ENCODE peak calls at places on chromosomes 5 and 9, in six cellular contexts. I is GM23338, S is H1, R is WTC11, Q is GM12878, F is K562. P is an unnamed sample.

GRCh38 chr5:126055348-126055729 is 367.9 kb upstream of the GRAMD2B start:
- DNase-seq in I (no peak), S (no peak), R (no peak), Q (no peak), F (no peak), P (no peak)

GRCh38 chr5:61625682-61626620 is 293.9 kb downstream of the ZSWIM6 start:
- DNase-seq in I (peak; percentile 81), S (peak; percentile 29), R (peak; percentile 75), Q (no peak), F (peak; percentile 27), P (no peak)

GRCh38 chr5:62616615-62617277 is 38.1 kb downstream of the LRRC70 start:
- DNase-seq in I (no peak), S (no peak), R (no peak), Q (no peak), F (no peak), P (no peak)

GRCh38 chr5:172188033-172188892 is at the start of gene STK10:
- DNase-seq in I (peak; percentile 93), S (no peak), R (peak; percentile 93), Q (no peak), F (peak; percentile 85), P (peak; percentile 80)

GRCh38 chr5:167030500-167031120 is 1260.8 kb upstream of the WWC1 start:
- DNase-seq in I (peak; percentile 94), S (peak; percentile 64), R (peak; percentile 82), Q (no peak), F (peak; percentile 1), P (no peak)

GRCh38 chr9:125747765-125748510 is 765 bp downstream of the PBX3 start:
- DNase-seq in I (peak; percentile 48), S (no peak), R (peak; percentile 40), Q (no peak), F (peak; percentile 6), P (no peak)

GRCh38 chr5:14574891-14575496 is 6.6 kb upstream of the OTULINL start:
- DNase-seq in I (no peak), S (no peak), R (no peak), Q (no peak), F (no peak), P (no peak)

GRCh38 chr5:134534058-134534725 is 8.7 kb downstream of the JADE2 start:
- DNase-seq in I (no peak), S (no peak), R (no peak), Q (no peak), F (no peak), P (no peak)

GRCh38 chr9:32581512-32582143 is 8.7 kb upstream of the NDUFB6 start:
- DNase-seq in I (peak; percentile 86), S (no peak), R (no peak), Q (no peak), F (peak; percentile 59), P (peak; percentile 61)

GRCh38 chr9:120730661-120731514 is 16.6 kb upstream of the MEGF9 start:
- DNase-seq in I (peak; percentile 44), S (no peak), R (no peak), Q (no peak), F (no peak), P (peak; percentile 91)

GRCh38 chr5:153965102-153965645 is 73.5 kb downstream of the FAM114A2 start:
- DNase-seq in I (peak; percentile 84), S (no peak), R (peak; percentile 70), Q (peak; percentile 13), F (peak; percentile 70), P (peak; percentile 55)

GRCh38 chr9:111301195-111301594 is 28.8 kb downstream of the OR2K2 start:
- DNase-seq in I (no peak), S (no peak), R (no peak), Q (no peak), F (no peak), P (no peak)

GRCh38 chr9:137823986-137824771 is 53.4 kb upstream of the CACNA1B start:
- DNase-seq in I (no peak), S (no peak), R (no peak), Q (no peak), F (no peak), P (no peak)

GRCh38 chr9:126862461-126862830 is 2.0 kb downstream of the ZBTB34 start:
- DNase-seq in I (no peak), S (no peak), R (no peak), Q (no peak), F (no peak), P (no peak)

GRCh38 chr5:103101079-103101732 is 18.7 kb downstream of the GIN1 start:
- DNase-seq in I (no peak), S (no peak), R (no peak), Q (no peak), F (no peak), P (peak; percentile 10)

GRCh38 chr9:78566948-78567675 is 270.2 kb downstream of the PSAT1 start:
- DNase-seq in I (no peak), S (no peak), R (no peak), Q (no peak), F (no peak), P (no peak)

GRCh38 chr5:65338606-65339151 is 143.0 kb downstream of the ADAMTS6 start:
- DNase-seq in I (no peak), S (no peak), R (peak; percentile 21), Q (no peak), F (no peak), P (no peak)

GRCh38 chr5:175728885-175729828 is 71.3 kb downstream of the HRH2 start:
- DNase-seq in I (peak; percentile 75), S (no peak), R (peak; percentile 71), Q (no peak), F (peak; percentile 13), P (no peak)

GRCh38 chr5:75668988-75669760 is 48.1 kb downstream of the POC5 start:
- DNase-seq in I (no peak), S (no peak), R (no peak), Q (peak; percentile 78), F (peak; percentile 85), P (peak; percentile 39)

GRCh38 chr5:52854949-52855348 is 67.2 kb downstream of the ITGA1 start:
- DNase-seq in I (no peak), S (no peak), R (no peak), Q (no peak), F (no peak), P (no peak)

GRCh38 chr9:123769723-123770122 is 160.2 kb downstream of the DENND1A start:
- DNase-seq in I (no peak), S (no peak), R (no peak), Q (no peak), F (no peak), P (no peak)

GRCh38 chr5:19837536-19838179 is 150.3 kb downstream of the CDH18 start:
- DNase-seq in I (no peak), S (no peak), R (no peak), Q (no peak), F (no peak), P (no peak)

GRCh38 chr5:143231426-143231825 is 172.1 kb downstream of the NR3C1 start:
- DNase-seq in I (no peak), S (no peak), R (no peak), Q (no peak), F (no peak), P (no peak)

GRCh38 chr5:55897905-55898304 is 46.7 kb downstream of the IL31RA start:
- DNase-seq in I (no peak), S (no peak), R (no peak), Q (no peak), F (no peak), P (peak; percentile 13)

GRCh38 chr9:119801311-119801710 is 432.1 kb upstream of the BRINP1 start:
- DNase-seq in I (no peak), S (no peak), R (no peak), Q (no peak), F (no peak), P (no peak)

GRCh38 chr5:138789771-138790242 is 36.6 kb downstream of the CTNNA1 start:
- DNase-seq in I (peak; percentile 86), S (no peak), R (peak; percentile 15), Q (no peak), F (peak; percentile 62), P (peak; percentile 52)

GRCh38 chr5:24368121-24368520 is 276.7 kb downstream of the CDH10 start:
- DNase-seq in I (peak; percentile 16), S (no peak), R (no peak), Q (no peak), F (no peak), P (no peak)

GRCh38 chr9:101485873-101486692 is 47.6 kb upstream of the RNF20 start:
- DNase-seq in I (peak; percentile 81), S (peak; percentile 25), R (peak; percentile 57), Q (no peak), F (peak; percentile 71), P (no peak)

GRCh38 chr5:176621661-176622079 is 8.7 kb downstream of the SNCB start:
- DNase-seq in I (no peak), S (no peak), R (no peak), Q (no peak), F (peak; percentile 40), P (no peak)

GRCh38 chr5:117295941-117296340 is 721.3 kb upstream of the SEMA6A start:
- DNase-seq in I (no peak), S (no peak), R (no peak), Q (no peak), F (no peak), P (no peak)
- TF ChIP-seq CREB1 in I (no peak), S (no peak), R (no peak), Q (no peak), F (no peak), P (no peak)

GRCh38 chr9:89759563-89759962 is 154.8 kb downstream of the GADD45G start:
- DNase-seq in I (no peak), S (no peak), R (no peak), Q (no peak), F (no peak), P (no peak)
- TF ChIP-seq CREB1 in I (no peak), S (no peak), R (no peak), Q (no peak), F (no peak), P (no peak)

DNA sequence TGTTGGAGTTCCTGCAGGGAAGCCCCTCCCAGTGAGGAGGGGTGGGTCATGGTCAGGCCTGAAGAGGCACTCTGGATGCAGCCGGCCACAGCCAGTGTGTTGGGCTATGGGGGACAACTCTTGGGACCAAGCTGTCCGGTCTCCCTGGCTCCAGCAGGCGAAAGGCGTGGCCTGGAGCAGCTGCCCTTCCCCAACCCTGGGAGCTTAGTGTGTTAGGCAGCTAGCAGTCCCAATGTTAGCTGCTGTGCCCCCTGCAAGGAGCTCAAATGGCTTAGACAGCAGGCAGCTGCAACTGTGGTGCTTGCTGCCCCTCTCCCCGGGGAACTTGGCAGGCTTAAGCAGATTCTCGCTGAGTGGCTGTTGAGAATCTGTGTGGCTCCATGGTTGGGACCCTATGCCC is 67.5 kb upstream of the ACTBL2 start:
- DNase-seq in I (peak; percentile 0), S (no peak), R (peak; percentile 11), Q (no peak), F (no peak), P (no peak)
- TF ChIP-seq CREB1 in I (no peak), S (no peak), R (no peak), Q (no peak), F (no peak), P (no peak)

GRCh38 chr5:27318701-27319100 is 280.3 kb upstream of the CDH9 start:
- DNase-seq in I (no peak), S (no peak), R (no peak), Q (no peak), F (no peak), P (no peak)

GRCh38 chr5:27313549-27313948 is 275.2 kb upstream of the CDH9 start:
- DNase-seq in I (no peak), S (no peak), R (no peak), Q (no peak), F (no peak), P (no peak)

GRCh38 chr5:27316283-27316675 is 277.9 kb upstream of the CDH9 start:
- DNase-seq in I (no peak), S (no peak), R (no peak), Q (no peak), F (no peak), P (no peak)

GRCh38 chr5:27312291-27312690 is 273.9 kb upstream of the CDH9 start:
- DNase-seq in I (peak; percentile 39), S (no peak), R (no peak), Q (no peak), F (no peak), P (no peak)

GRCh38 chr5:27315541-27316282 is 277.3 kb upstream of the CDH9 start:
- DNase-seq in I (peak; percentile 30), S (peak; percentile 10), R (peak; percentile 12), Q (no peak), F (no peak), P (no peak)
- TF ChIP-seq CREB1 in I (no peak), S (no peak), R (no peak), Q (no peak), F (no peak), P (no peak)